ENCODE peak calls at places on chromosomes 6 and 20, in six cellular contexts. U is mesendoderm, A is IMR-90, O is H1, Y is trophoblast cell, G is mesenchymal stem cell. T is an unnamed sample. For H3K79me1, the result is how much of the 10 kb centered on the place peaks cover.

GRCh38 chr6:11324453-11325023 is 92.1 kb upstream of the NEDD9 start:
- DNase-seq in U (no peak), A (peak), O (no peak), Y (no peak), G (peak), T (no peak)

GRCh38 chr6:119078449-119079287 is at the start of gene FAM184A:
- DNase-seq in U (peak), A (peak), O (peak), Y (peak), G (peak), T (peak)

GRCh38 chr6:108285381-108285780 is 9.5 kb upstream of the AFG1L start:
- DNase-seq in U (no peak), A (no peak), O (no peak), Y (no peak), G (no peak), T (no peak)

GRCh38 chr20:2289475-2289874 is 6.3 kb upstream of the TGM3 start:
- DNase-seq in U (no peak), A (no peak), O (no peak), Y (no peak), G (no peak), T (no peak)

GRCh38 chr6:34546551-34547321 is 9.4 kb downstream of the SPDEF start:
- DNase-seq in U (no peak), A (no peak), O (no peak), Y (no peak), G (no peak), T (no peak)

GRCh38 chr20:62138912-62139311 is 4.3 kb downstream of the PSMA7 start:
- DNase-seq in U (no peak), A (no peak), O (no peak), Y (no peak), G (no peak), T (no peak)

GRCh38 chr6:107198631-107199416 is 83.5 kb upstream of the BEND3 start:
- DNase-seq in U (no peak), A (no peak), O (no peak), Y (no peak), G (no peak), T (no peak)

GRCh38 chr6:170247178-170247701 is 43.6 kb downstream of the DLL1 start:
- DNase-seq in U (no peak), A (no peak), O (no peak), Y (no peak), G (no peak), T (no peak)

GRCh38 chr6:36132221-36132895 is 2.0 kb downstream of the MAPK13 start:
- DNase-seq in U (peak), A (no peak), O (no peak), Y (no peak), G (no peak), T (no peak)

GRCh38 chr6:36956111-36956820 is 1.7 kb downstream of the PI16 start:
- DNase-seq in U (no peak), A (no peak), O (no peak), Y (no peak), G (no peak), T (no peak)

GRCh38 chr6:159756508-159756907 is 5.3 kb upstream of the ACAT2 start:
- DNase-seq in U (no peak), A (no peak), O (no peak), Y (no peak), G (no peak), T (no peak)

GRCh38 chr20:45047581-45048119 is 53.3 kb downstream of the KCNS1 start:
- DNase-seq in U (no peak), A (no peak), O (no peak), Y (peak), G (no peak), T (no peak)
- H3K4me3 ChIP-seq in U (no peak), A (no peak), O (no peak), Y (no peak), G (no peak), T (no peak)

GRCh38 chr20:47293524-47294157 is 62.9 kb downstream of the ZMYND8 start:
- DNase-seq in U (no peak), A (no peak), O (no peak), Y (no peak), G (no peak), T (no peak)

GRCh38 chr20:47295921-47296426 is 60.5 kb downstream of the ZMYND8 start:
- DNase-seq in U (no peak), A (no peak), O (no peak), Y (no peak), G (no peak), T (no peak)

GRCh38 chr20:47289096-47289495 is 67.4 kb downstream of the ZMYND8 start:
- DNase-seq in U (no peak), A (no peak), O (no peak), Y (no peak), G (no peak), T (no peak)

GRCh38 chr20:47289989-47290388 is 66.5 kb downstream of the ZMYND8 start:
- DNase-seq in U (no peak), A (peak), O (no peak), Y (no peak), G (no peak), T (no peak)

GRCh38 chr20:47292581-47292980 is 63.9 kb downstream of the ZMYND8 start:
- DNase-seq in U (no peak), A (no peak), O (no peak), Y (no peak), G (no peak), T (no peak)
- H3K79me1 ChIP-seq in U (under half), A (under half), O (under half), Y (under half), G (under half), T (under half)

GRCh38 chr6:41714556-41715273 is 20.7 kb downstream of the TFEB start:
- DNase-seq in U (no peak), A (no peak), O (no peak), Y (peak), G (no peak), T (no peak)
- H3K4me3 ChIP-seq in U (no peak), A (no peak), O (no peak), Y (no peak), G (no peak), T (no peak)

GRCh38 chr6:139828751-139829519 is 454.5 kb upstream of the CITED2 start:
- DNase-seq in U (no peak), A (no peak), O (no peak), Y (peak), G (no peak), T (no peak)
- H3K79me1 ChIP-seq in U (under half), A (under half), O (under half), Y (under half), G (under half), T (under half)

GRCh38 chr6:106089981-106090380 is 3.8 kb downstream of the PRDM1 start:
- DNase-seq in U (no peak), A (peak), O (no peak), Y (no peak), G (peak), T (no peak)
- H3K4me3 ChIP-seq in U (no peak), A (peak), O (no peak), Y (no peak), G (peak), T (no peak)

DNA sequence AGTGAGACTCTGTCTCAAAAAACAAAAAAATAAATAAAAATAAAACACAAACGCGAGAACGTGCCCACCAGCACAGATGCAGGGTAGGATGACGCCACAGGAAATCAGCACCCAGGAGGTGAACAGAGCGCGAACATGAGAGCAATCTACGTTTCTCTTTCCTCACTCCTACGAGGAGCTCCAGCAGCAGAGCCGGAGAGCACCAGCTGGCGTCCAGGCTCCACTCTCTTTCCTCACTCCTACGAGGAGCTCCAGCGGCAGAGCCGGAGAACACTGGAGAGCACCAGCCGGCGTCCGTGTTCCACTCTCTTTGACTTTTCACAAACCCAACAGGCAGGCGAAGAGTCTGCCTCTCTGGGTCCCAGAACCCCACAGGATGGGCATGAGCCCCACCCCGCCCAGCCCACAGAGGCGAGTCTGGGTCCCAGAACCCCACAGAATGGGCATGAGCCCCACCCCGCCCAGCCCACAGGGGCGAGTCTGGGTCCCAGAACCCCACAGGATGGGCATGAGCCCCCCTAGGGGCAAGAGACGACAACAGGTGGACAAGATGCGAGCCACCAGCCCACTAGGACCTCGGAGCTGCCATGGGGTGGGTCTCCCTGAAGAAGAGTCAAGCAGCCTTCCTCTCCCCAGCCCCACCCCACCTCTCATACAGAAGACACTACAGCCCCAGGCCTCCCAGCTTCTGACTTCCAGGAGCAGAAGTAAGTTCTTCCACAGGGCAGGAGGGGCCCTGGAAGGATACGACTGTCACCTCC is 20.2 kb downstream of the ZBTB46 start:
- DNase-seq in U (no peak), A (no peak), O (no peak), Y (no peak), G (no peak), T (no peak)
- H3K79me1 ChIP-seq in U (under half), A (half or more), O (under half), Y (under half), G (under half), T (under half)

DNA sequence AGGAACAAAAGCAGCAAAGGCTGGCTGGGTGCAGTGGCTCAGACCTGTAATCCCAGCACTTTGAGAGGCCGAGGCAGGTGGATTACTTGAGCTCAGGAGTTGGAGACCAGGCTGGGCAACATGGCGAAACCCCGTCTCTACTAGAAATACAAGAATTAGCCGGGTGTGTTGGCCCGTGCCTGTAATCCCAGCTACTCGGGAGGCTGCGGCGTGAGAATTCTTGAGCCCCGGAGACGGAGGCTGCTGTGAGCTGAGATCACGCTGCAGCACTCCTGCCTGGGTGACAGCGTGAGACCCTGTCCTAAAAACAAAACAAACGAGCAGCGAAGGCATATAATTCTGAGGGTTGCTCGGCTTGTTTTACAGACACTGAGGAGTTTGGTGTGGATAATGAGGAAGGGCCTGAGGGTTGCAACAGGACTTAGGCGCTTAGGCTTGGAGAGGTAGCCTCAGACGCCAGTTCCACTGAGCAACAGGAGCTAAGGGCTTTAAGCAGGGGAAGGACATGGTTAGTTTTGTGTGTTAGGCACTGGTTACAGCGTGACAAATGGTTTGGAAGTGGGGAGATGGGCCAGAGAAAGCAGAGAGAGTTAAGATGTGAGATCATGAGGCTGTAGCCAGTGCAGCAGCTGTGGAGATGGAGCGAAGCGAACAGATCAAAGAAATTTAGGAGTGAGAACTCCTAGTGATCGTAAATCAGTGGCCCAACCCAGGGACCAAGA is 1.2 kb downstream of the MYH7B start:
- DNase-seq in U (no peak), A (no peak), O (no peak), Y (no peak), G (no peak), T (no peak)
- H3K4me3 ChIP-seq in U (no peak), A (no peak), O (no peak), Y (no peak), G (no peak), T (no peak)

GRCh38 chr20:42338274-42339172 is 720.3 kb upstream of the CHD6 start:
- DNase-seq in U (no peak), A (no peak), O (no peak), Y (no peak), G (no peak), T (no peak)

GRCh38 chr20:42346771-42347170 is 728.6 kb upstream of the CHD6 start:
- DNase-seq in U (no peak), A (no peak), O (no peak), Y (no peak), G (no peak), T (no peak)

GRCh38 chr20:42340358-42340757 is 722.2 kb upstream of the CHD6 start:
- DNase-seq in U (no peak), A (no peak), O (no peak), Y (no peak), G (no peak), T (no peak)

GRCh38 chr20:42341654-42342053 is 723.5 kb upstream of the CHD6 start:
- DNase-seq in U (no peak), A (no peak), O (no peak), Y (no peak), G (no peak), T (no peak)
- H3K79me1 ChIP-seq in U (under half), A (under half), O (under half), Y (under half), G (under half), T (under half)